ENCODE peak calls at places on chromosomes 3 and 15, in ten cellular contexts. G is SW480, N is NCI-H2081, T is T-helper 2 cell, P is B cell, J is RPMI8226, H is lung, C is NCI-H1092, U is tibial artery, W is RWPE1. X is an unnamed sample.

GRCh38 chr3:194565597-194566190 is 67.5 kb downstream of the TMEM44 start:
- DNase-seq in G (peak), N (no peak), W (no peak), J (no peak), H (no peak), P (no peak), C (no peak), T (no peak), U (no peak), X (no peak)

GRCh38 chr15:66831801-66832390 is 129.9 kb downstream of the SMAD6 start:
- DNase-seq in T (no peak), W (no peak), N (no peak), P (no peak), C (no peak), G (no peak), H (no peak), U (no peak), J (no peak), X (no peak)

GRCh38 chr3:187368251-187368733 is at the start of gene RTP4:
- DNase-seq in G (peak), J (peak), W (peak), U (no peak), H (no peak), N (no peak), C (peak), P (peak), T (peak), X (no peak)

GRCh38 chr3:37703633-37704032 is 158.0 kb upstream of the CTDSPL start:
- DNase-seq in H (no peak), G (no peak), W (peak), U (no peak), N (no peak), J (peak), C (no peak), P (no peak), T (no peak), X (no peak)

GRCh38 chr15:65077981-65078352 is 1.4 kb downstream of the KBTBD13 start:
- DNase-seq in T (peak), G (no peak), C (peak), U (peak), J (no peak), N (no peak), W (no peak), P (peak), H (peak), X (no peak)

GRCh38 chr15:63056843-63057242 is 14.3 kb downstream of the TPM1 start:
- DNase-seq in U (no peak), H (no peak), G (no peak), N (no peak), C (no peak), J (peak), P (no peak), W (no peak), T (no peak), X (no peak)

GRCh38 chr3:121152573-121152972 is 244.6 kb downstream of the STXBP5L start:
- DNase-seq in P (no peak), W (peak), G (peak), J (peak), T (no peak), U (no peak), N (peak), H (no peak), C (no peak), X (peak)

GRCh38 chr3:130425484-130425883 is 80.0 kb downstream of the COL6A5 start:
- DNase-seq in P (no peak), T (no peak), W (no peak), U (no peak), J (no peak), C (no peak), H (no peak), N (no peak), G (no peak), X (no peak)

GRCh38 chr15:39700301-39700700 is 82.3 kb downstream of the FSIP1 start:
- DNase-seq in G (no peak), P (no peak), H (no peak), W (no peak), C (no peak), N (no peak), J (no peak), U (no peak), T (no peak), X (no peak)

GRCh38 chr3:106534206-106534605 is 665.4 kb upstream of the CBLB start:
- DNase-seq in G (peak), W (no peak), H (no peak), J (peak), N (no peak), U (no peak), C (no peak), T (peak), P (no peak), X (no peak)

GRCh38 chr15:45225506-45226273 is 26.3 kb upstream of the SLC28A2 start:
- DNase-seq in T (no peak), G (no peak), N (no peak), C (no peak), U (no peak), P (no peak), J (no peak), W (no peak), H (no peak), X (no peak)

GRCh38 chr3:174153875-174154274 is 705.3 kb upstream of the NAALADL2 start:
- DNase-seq in W (no peak), G (no peak), J (no peak), P (no peak), C (no peak), H (no peak), T (no peak), U (no peak), N (no peak), X (no peak)

GRCh38 chr3:112635674-112636073 is 5.3 kb downstream of the CCDC80 start:
- DNase-seq in C (no peak), H (no peak), W (no peak), N (no peak), J (peak), T (no peak), G (no peak), P (no peak), U (peak), X (no peak)

GRCh38 chr3:61371123-61371522 is 119.9 kb upstream of the FHIT start:
- DNase-seq in P (no peak), U (no peak), C (no peak), H (no peak), T (no peak), J (peak), G (peak), N (peak), W (peak), X (no peak)

GRCh38 chr3:20648294-20648693 is 462.3 kb upstream of the SGO1 start:
- DNase-seq in W (peak), J (peak), H (no peak), C (no peak), P (no peak), G (peak), T (no peak), N (peak), U (no peak), X (no peak)

GRCh38 chr15:40088929-40089755 is 19.5 kb downstream of the BMF start:
- DNase-seq in U (no peak), W (no peak), C (no peak), T (no peak), P (no peak), G (no peak), N (no peak), J (no peak), H (no peak), X (no peak)

GRCh38 chr3:160755776-160756304 is at the start of gene PPM1L:
- DNase-seq in U (peak), N (peak), C (peak), W (peak), T (peak), J (peak), P (peak), H (peak), G (peak), X (peak)

GRCh38 chr3:188389711-188390346 is 235.9 kb downstream of the LPP start:
- DNase-seq in U (peak), G (no peak), P (peak), W (peak), C (no peak), T (peak), H (no peak), N (no peak), J (no peak), X (no peak)

GRCh38 chr3:142724682-142725351 is 983 bp downstream of the TRPC1 start:
- DNase-seq in W (peak), U (peak), G (peak), T (no peak), P (peak), C (peak), N (peak), H (peak), J (peak), X (peak)

GRCh38 chr3:67113802-67114407 is 115.8 kb downstream of the KBTBD8 start:
- DNase-seq in N (peak), H (peak), W (peak), C (peak), U (peak), G (peak), T (peak), P (peak), J (peak), X (peak)

GRCh38 chr3:38016847-38017444 is 12.5 kb downstream of the PLCD1 start:
- DNase-seq in G (no peak), J (no peak), W (no peak), T (no peak), P (no peak), U (no peak), N (no peak), H (no peak), C (no peak), X (no peak)

GRCh38 chr3:111538687-111539086 is 3.3 kb upstream of the CD96 start:
- DNase-seq in G (peak), C (no peak), P (no peak), N (no peak), J (peak), W (peak), T (no peak), U (no peak), H (no peak), X (no peak)

GRCh38 chr3:128278761-128279593 is 125.7 kb downstream of the EEFSEC start:
- DNase-seq in C (peak), H (peak), N (peak), W (no peak), J (no peak), U (peak), G (no peak), T (no peak), P (peak), X (no peak)

GRCh38 chr3:104279617-104280016 is 1087.1 kb upstream of the ALCAM start:
- DNase-seq in T (no peak), J (peak), G (no peak), P (no peak), U (no peak), H (no peak), C (no peak), W (peak), N (no peak), X (no peak)

GRCh38 chr3:169383770-169384169 is 279.7 kb downstream of the MECOM start:
- DNase-seq in W (no peak), J (no peak), N (no peak), T (no peak), U (no peak), P (no peak), H (no peak), C (no peak), G (no peak), X (no peak)

GRCh38 chr3:52880474-52880873 is 16.9 kb downstream of the STIMATE start:
- DNase-seq in N (no peak), G (no peak), W (no peak), J (no peak), T (no peak), U (no peak), H (no peak), C (no peak), P (no peak), X (no peak)

GRCh38 chr3:39982665-39983357 is 173.4 kb downstream of the MYRIP start:
- DNase-seq in J (no peak), G (no peak), P (no peak), U (no peak), C (no peak), N (no peak), T (no peak), H (no peak), W (no peak), X (no peak)

GRCh38 chr15:57736591-57736990 is 30.1 kb downstream of the POLR2M start:
- DNase-seq in G (no peak), H (no peak), U (no peak), T (no peak), P (no peak), N (no peak), W (no peak), J (no peak), C (no peak), X (no peak)

GRCh38 chr15:40358492-40359353 is 704 bp downstream of the DISP2 start:
- DNase-seq in H (no peak), T (no peak), C (no peak), G (no peak), P (no peak), J (peak), U (no peak), W (no peak), N (peak), X (no peak)

GRCh38 chr3:155131104-155131503 is 51.0 kb downstream of the MME start:
- DNase-seq in C (no peak), J (no peak), T (no peak), P (no peak), U (no peak), W (peak), G (no peak), N (no peak), H (no peak), X (no peak)

GRCh38 chr3:156728267-156728985 is 54.0 kb downstream of the TIPARP start:
- DNase-seq in G (no peak), W (no peak), U (no peak), H (no peak), C (peak), N (peak), T (no peak), J (peak), P (no peak), X (peak)

X was measured in NCI-H1105.